ENCODE peak calls at places on chromosomes 4 and X, in seven cellular contexts. C is Panc1, Z is GM12878, F is HCT116, R is K562, A is GM23338, S is HepG2. Y is an unnamed sample.
A peak's percentile ranks its signal among the peaks of the same experiment; 100 is the strongest.

GRCh38 chr4:144645621-144646522 is at the start of gene HHIP:
- DNase-seq in S (peak; percentile 1), Z (no peak), C (no peak), A (peak; percentile 72), F (no peak), R (no peak), Y (no peak)

GRCh38 chr4:145482209-145483021 is 762 bp downstream of the SMAD1 start:
- DNase-seq in A (peak; percentile 77), S (peak; percentile 61), R (no peak), Z (peak; percentile 28), F (peak; percentile 16), C (no peak), Y (peak; percentile 32)

GRCh38 chrX:331145-331771 is 12.7 kb upstream of the GTPBP6 start:
- DNase-seq in C (no peak), S (no peak), R (no peak), Z (no peak), A (peak; percentile 71), F (no peak), Y (no peak)

GRCh38 chr4:47120783-47121182 is 89.4 kb downstream of the GABRB1 start:
- DNase-seq in A (no peak), S (no peak), F (no peak), Z (no peak), R (no peak), C (no peak), Y (no peak)

GRCh38 chr4:15930314-15930713 is 8.2 kb downstream of the FGFBP1 start:
- DNase-seq in C (no peak), F (no peak), Z (no peak), A (no peak), S (no peak), R (no peak), Y (no peak)

GRCh38 chrX:84336646-84337045 is 148.6 kb upstream of the RPS6KA6 start:
- DNase-seq in S (no peak), F (no peak), A (no peak), Z (no peak), C (no peak), R (no peak), Y (no peak)

GRCh38 chr4:184826315-184827266 is 823 bp upstream of the ACSL1 start:
- DNase-seq in S (no peak), Z (no peak), A (peak; percentile 41), C (no peak), F (no peak), R (peak; percentile 46), Y (peak; percentile 66)

GRCh38 chrX:132615396-132616131 is 126.7 kb upstream of the MBNL3 start:
- DNase-seq in R (peak; percentile 38), F (peak; percentile 29), C (no peak), Z (no peak), S (peak; percentile 44), A (peak; percentile 70), Y (no peak)

GRCh38 chr4:68905598-68906237 is 45.9 kb downstream of the UGT2A3 start:
- DNase-seq in Z (no peak), S (no peak), F (no peak), R (no peak), A (peak; percentile 90), C (no peak), Y (no peak)

GRCh38 chrX:68692651-68693050 is 45.2 kb downstream of the STARD8 start:
- DNase-seq in A (no peak), R (no peak), F (no peak), S (no peak), C (no peak), Z (no peak), Y (no peak)

GRCh38 chr4:173513651-173514050 is 16.4 kb downstream of the HAND2 start:
- DNase-seq in A (no peak), Z (no peak), S (no peak), R (no peak), F (no peak), C (no peak), Y (no peak)

GRCh38 chr4:89273741-89274141 is 33.9 kb downstream of the GPRIN3 start:
- DNase-seq in C (peak; percentile 22), Z (no peak), R (no peak), F (no peak), S (no peak), A (no peak), Y (no peak)

GRCh38 chr4:141697116-141697515 is 60.7 kb downstream of the IL15 start:
- DNase-seq in A (no peak), S (no peak), R (no peak), C (no peak), Z (no peak), F (no peak), Y (no peak)

GRCh38 chr4:53136954-53137353 is 228.9 kb downstream of the SCFD2 start:
- DNase-seq in Z (no peak), A (no peak), C (no peak), F (no peak), R (no peak), S (no peak), Y (no peak)

GRCh38 chr4:146032234-146032860 is 93.7 kb upstream of the ZNF827 start:
- DNase-seq in A (peak; percentile 19), S (no peak), R (no peak), Z (peak; percentile 41), C (no peak), F (no peak), Y (no peak)

GRCh38 chr4:157271166-157271869 is 50.8 kb downstream of the GRIA2 start:
- DNase-seq in Z (no peak), S (no peak), R (no peak), F (no peak), C (no peak), A (peak; percentile 3), Y (no peak)

GRCh38 chr4:151204925-151205524 is 71.9 kb upstream of the PRSS48 start:
- DNase-seq in R (no peak), Z (no peak), S (peak; percentile 97), C (no peak), F (no peak), A (no peak), Y (no peak)

GRCh38 chrX:119423631-119424030 is 24.5 kb downstream of the SLC25A43 start:
- DNase-seq in Z (no peak), R (no peak), S (no peak), F (peak; percentile 23), A (no peak), C (no peak), Y (no peak)

GRCh38 chr4:52037730-52038108 is 380 bp downstream of the SGCB start:
- DNase-seq in S (no peak), A (peak; percentile 75), Z (no peak), F (no peak), C (no peak), R (no peak), Y (no peak)

GRCh38 chr4:183837222-183837621 is 67.9 kb upstream of the STOX2 start:
- DNase-seq in C (no peak), F (no peak), A (no peak), S (no peak), Z (no peak), R (no peak), Y (no peak)

GRCh38 chr4:7538518-7538917 is 103.8 kb upstream of the PSAPL1 start:
- DNase-seq in A (no peak), R (no peak), F (no peak), Z (no peak), C (no peak), S (no peak), Y (no peak)

GRCh38 chr4:144300616-144301015 is 160.1 kb upstream of the GYPA start:
- DNase-seq in Z (no peak), A (no peak), R (no peak), C (no peak), S (no peak), F (no peak), Y (no peak)

GRCh38 chr4:21806991-21807390 is 141.6 kb downstream of the KCNIP4 start:
- DNase-seq in R (no peak), F (no peak), Z (no peak), S (no peak), A (no peak), C (no peak), Y (no peak)

GRCh38 chr4:21815651-21816050 is 132.9 kb downstream of the KCNIP4 start:
- DNase-seq in S (no peak), A (no peak), Z (no peak), F (no peak), C (no peak), R (no peak), Y (no peak)

DNA sequence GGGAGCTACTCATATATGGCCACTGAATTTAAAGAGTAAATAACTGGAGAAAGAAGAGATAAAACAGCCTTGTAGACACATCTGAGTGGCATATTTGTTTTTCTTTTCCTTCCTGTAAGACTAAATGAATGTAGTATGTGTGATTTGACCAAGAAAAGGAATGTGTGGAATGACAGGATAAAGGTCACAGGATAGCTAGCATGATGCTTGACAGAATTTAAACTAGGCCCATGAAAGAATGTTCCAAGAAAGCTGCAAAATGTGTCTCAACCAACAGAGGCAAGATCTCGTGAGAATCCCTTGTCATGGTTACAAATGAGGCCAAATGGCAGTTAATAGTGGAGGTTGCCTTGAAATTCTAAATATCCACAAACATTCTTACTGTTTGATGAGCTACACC is 137.0 kb downstream of the KCNIP4 start:
- DNase-seq in Z (no peak), A (no peak), S (peak; percentile 18), R (no peak), F (no peak), C (no peak), Y (no peak)
- H3K27ac ChIP-seq in Z (no peak overlapping the region), A (no peak overlapping the region), S (no peak overlapping the region), R (no peak overlapping the region), F (no peak overlapping the region), C (no peak overlapping the region), Y (no peak overlapping the region)

GRCh38 chr4:159012381-159012780 is 90.5 kb upstream of the RAPGEF2 start:
- DNase-seq in F (no peak), C (no peak), Z (no peak), S (no peak), R (no peak), A (no peak), Y (no peak)
- TF ChIP-seq REST in F (no peak), C (no peak), Z (no peak), S (no peak), R (no peak), A (no peak), Y (no peak)

DNA sequence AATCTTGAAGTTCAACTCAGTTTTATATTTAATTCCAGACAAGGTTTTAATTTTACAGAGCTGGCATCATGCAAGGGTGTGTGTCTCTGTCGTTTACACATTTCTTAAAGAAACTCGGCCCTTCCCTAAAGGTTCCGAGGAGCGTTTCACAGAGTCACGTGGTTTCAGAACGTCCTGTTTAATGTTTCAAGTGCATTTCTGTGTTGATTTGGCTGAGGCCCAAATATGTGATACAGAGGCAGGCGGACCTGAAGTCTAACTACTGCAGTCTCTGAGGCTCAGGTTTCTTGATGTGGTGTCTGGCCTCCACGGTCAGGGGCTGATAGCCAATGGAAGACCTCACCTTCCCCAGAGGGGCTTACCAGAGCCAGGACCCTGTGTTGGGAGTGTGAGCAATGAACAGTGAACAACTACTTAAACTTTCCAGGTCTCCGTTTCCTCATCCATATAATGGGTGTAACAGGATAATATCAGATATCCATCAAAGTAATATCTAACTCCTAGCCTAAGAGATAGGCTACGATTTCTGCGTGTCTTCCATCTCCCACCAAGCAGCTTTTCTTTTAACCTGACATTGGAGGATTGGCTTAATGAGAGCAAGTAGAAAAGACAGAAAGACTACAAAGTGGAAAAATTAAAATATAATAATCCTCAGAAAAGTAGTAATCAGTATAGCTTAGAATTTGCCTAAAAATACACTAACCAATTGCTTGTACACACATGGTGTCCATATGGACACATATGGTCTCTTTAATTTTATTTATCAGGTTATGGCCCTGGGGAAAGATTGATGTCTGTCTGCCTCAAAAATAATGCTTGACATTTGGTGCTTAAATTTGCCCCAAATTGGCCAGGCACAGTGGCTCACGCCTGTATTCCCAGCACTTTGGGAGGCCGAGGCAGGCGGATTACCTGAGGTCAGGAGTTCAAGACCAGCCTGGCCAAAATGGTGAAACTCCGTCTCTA is 50.0 kb upstream of the TRIM2 start:
- DNase-seq in R (no peak), A (no peak), C (no peak), F (no peak), Z (no peak), S (no peak), Y (peak; percentile 15)
- TF ChIP-seq POLR2AphosphoS5 in R (no peak), A (no peak), C (no peak), F (no peak), Z (no peak), S (no peak), Y (no peak)

GRCh38 chr4:30191902-30192301 is 528.3 kb upstream of the PCDH7 start:
- DNase-seq in S (no peak), R (no peak), C (no peak), F (no peak), Z (no peak), A (no peak), Y (no peak)
- H3K27ac ChIP-seq in S (no peak overlapping the region), R (no peak overlapping the region), C (no peak overlapping the region), F (no peak overlapping the region), Z (no peak overlapping the region), A (no peak overlapping the region), Y (no peak overlapping the region)